ENCODE peak calls at places on chromosomes 1 and 21, in ten cellular contexts. V, Q, C, Y, N, H, Z, O, E and F are unnamed samples.

GRCh38 chr1:225447649-225448048 is 19.8 kb upstream of the LBR start:
- DNase-seq in V (peak), Q (no peak), C (peak), Y (no peak), N (no peak), H (no peak), Z (peak), O (no peak), E (no peak), F (no peak)

GRCh38 chr21:24590261-24590660 is 1017.0 kb downstream of the MRPL39 start:
- DNase-seq in V (no peak), Q (no peak), C (no peak), Y (no peak), N (no peak), H (no peak), Z (no peak), O (no peak), E (no peak), F (no peak)

GRCh38 chr1:115426271-115426771 is 88.3 kb upstream of the NGF start:
- DNase-seq in V (peak), Q (peak), C (peak), Y (peak), N (no peak), H (no peak), Z (no peak), O (no peak), E (no peak), F (peak)

GRCh38 chr1:21262282-21263051 is 27.8 kb downstream of the ECE1 start:
- DNase-seq in V (no peak), Q (peak), C (peak), Y (no peak), N (no peak), H (no peak), Z (peak), O (no peak), E (no peak), F (no peak)

GRCh38 chr1:163069655-163070277 is 605 bp downstream of the RGS4 start:
- DNase-seq in V (no peak), Q (no peak), C (no peak), Y (no peak), N (no peak), H (no peak), Z (no peak), O (no peak), E (no peak), F (no peak)

GRCh38 chr1:199410462-199410861 is 617.0 kb upstream of the NR5A2 start:
- DNase-seq in V (no peak), Q (no peak), C (no peak), Y (no peak), N (no peak), H (no peak), Z (no peak), O (no peak), E (no peak), F (no peak)

GRCh38 chr1:107264561-107264960 is 123.7 kb downstream of the NTNG1 start:
- DNase-seq in V (no peak), Q (no peak), C (peak), Y (no peak), N (no peak), H (no peak), Z (no peak), O (no peak), E (no peak), F (peak)

GRCh38 chr21:46431884-46432488 is 26.7 kb upstream of the DIP2A start:
- DNase-seq in V (no peak), Q (no peak), C (no peak), Y (no peak), N (no peak), H (no peak), Z (no peak), O (no peak), E (no peak), F (no peak)

GRCh38 chr1:178271471-178271870 is 177.6 kb downstream of the RASAL2 start:
- DNase-seq in V (no peak), Q (no peak), C (no peak), Y (no peak), N (no peak), H (no peak), Z (no peak), O (no peak), E (no peak), F (peak)

GRCh38 chr21:36893581-36893980 is 72.9 kb downstream of the HLCS start:
- DNase-seq in V (no peak), Q (no peak), C (no peak), Y (no peak), N (no peak), H (no peak), Z (no peak), O (no peak), E (no peak), F (no peak)

GRCh38 chr1:151371744-151372410 is 628 bp downstream of the SELENBP1 start:
- DNase-seq in V (peak), Q (peak), C (peak), Y (no peak), N (no peak), H (no peak), Z (peak), O (peak), E (no peak), F (peak)

GRCh38 chr1:83571536-83571935 is 427.4 kb downstream of the TTLL7 start:
- DNase-seq in V (no peak), Q (no peak), C (no peak), Y (no peak), N (no peak), H (no peak), Z (no peak), O (no peak), E (no peak), F (no peak)

GRCh38 chr1:230823421-230823820 is 44.9 kb downstream of the C1orf198 start:
- DNase-seq in V (no peak), Q (no peak), C (peak), Y (peak), N (no peak), H (no peak), Z (no peak), O (no peak), E (no peak), F (no peak)

GRCh38 chr1:229582011-229582694 is 23.6 kb upstream of the ABCB10 start:
- DNase-seq in V (peak), Q (no peak), C (no peak), Y (no peak), N (no peak), H (no peak), Z (no peak), O (no peak), E (no peak), F (peak)

GRCh38 chr1:211829343-211830054 is 1.1 kb downstream of the LPGAT1 start:
- DNase-seq in V (no peak), Q (no peak), C (peak), Y (peak), N (peak), H (no peak), Z (peak), O (peak), E (no peak), F (peak)

GRCh38 chr1:21909787-21910503 is 27.2 kb downstream of the HSPG2 start:
- DNase-seq in V (peak), Q (no peak), C (peak), Y (peak), N (no peak), H (no peak), Z (peak), O (no peak), E (peak), F (peak)

GRCh38 chr1:65630855-65631254 is 161.8 kb upstream of the PDE4B start:
- DNase-seq in V (no peak), Q (no peak), C (no peak), Y (no peak), N (no peak), H (no peak), Z (no peak), O (no peak), E (no peak), F (no peak)

GRCh38 chr1:44808063-44808937 is at the start of gene BTBD19:
- DNase-seq in V (peak), Q (peak), C (peak), Y (peak), N (peak), H (no peak), Z (peak), O (no peak), E (peak), F (no peak)

GRCh38 chr21:31281561-31281960 is 62.5 kb downstream of the TIAM1 start:
- DNase-seq in V (no peak), Q (no peak), C (no peak), Y (no peak), N (no peak), H (no peak), Z (no peak), O (no peak), E (no peak), F (no peak)

GRCh38 chr1:63746129-63746864 is 27.5 kb upstream of the ROR1 start:
- DNase-seq in V (no peak), Q (no peak), C (peak), Y (no peak), N (no peak), H (no peak), Z (no peak), O (peak), E (no peak), F (peak)

GRCh38 chr1:8142955-8143629 is 117.0 kb upstream of the ERRFI1 start:
- DNase-seq in V (no peak), Q (no peak), C (peak), Y (no peak), N (no peak), H (no peak), Z (no peak), O (no peak), E (no peak), F (peak)

GRCh38 chr1:235442788-235443429 is 61.3 kb downstream of the B3GALNT2 start:
- DNase-seq in V (no peak), Q (peak), C (peak), Y (no peak), N (no peak), H (no peak), Z (no peak), O (peak), E (no peak), F (peak)

GRCh38 chr1:215777370-215777925 is 210.3 kb downstream of the KCTD3 start:
- DNase-seq in V (no peak), Q (peak), C (peak), Y (no peak), N (no peak), H (no peak), Z (no peak), O (peak), E (no peak), F (peak)

GRCh38 chr1:150973826-150974579 is 632 bp downstream of the CERS2 start:
- DNase-seq in V (peak), Q (no peak), C (peak), Y (peak), N (no peak), H (no peak), Z (peak), O (no peak), E (peak), F (peak)

GRCh38 chr1:10897321-10897980 is 101.0 kb upstream of the CASZ1 start:
- DNase-seq in V (no peak), Q (no peak), C (no peak), Y (no peak), N (no peak), H (no peak), Z (no peak), O (no peak), E (no peak), F (peak)

GRCh38 chr1:105793541-105794146 is 1262.8 kb upstream of the PRMT6 start:
- DNase-seq in V (no peak), Q (no peak), C (no peak), Y (peak), N (peak), H (peak), Z (no peak), O (peak), E (peak), F (peak)

GRCh38 chr21:34620084-34620665 is 5.3 kb upstream of the RCAN1 start:
- DNase-seq in V (no peak), Q (no peak), C (no peak), Y (no peak), N (no peak), H (no peak), Z (no peak), O (no peak), E (no peak), F (no peak)

GRCh38 chr1:79431341-79431740 is 424.8 kb upstream of the ADGRL4 start:
- DNase-seq in V (no peak), Q (no peak), C (no peak), Y (no peak), N (no peak), H (no peak), Z (no peak), O (no peak), E (no peak), F (no peak)

GRCh38 chr1:223189903-223190724 is 47.1 kb upstream of the TLR5 start:
- DNase-seq in V (no peak), Q (no peak), C (peak), Y (no peak), N (no peak), H (no peak), Z (no peak), O (peak), E (no peak), F (peak)

GRCh38 chr1:156845055-156845952 is 13.6 kb downstream of the INSRR start:
- DNase-seq in V (no peak), Q (no peak), C (no peak), Y (no peak), N (no peak), H (no peak), Z (no peak), O (no peak), E (no peak), F (no peak)

GRCh38 chr1:119712342-119713038 is 756 bp downstream of the PHGDH start:
- DNase-seq in V (peak), Q (peak), C (peak), Y (peak), N (peak), H (no peak), Z (peak), O (peak), E (peak), F (peak)

GRCh38 chr1:200369706-200370105 is 40.1 kb downstream of the ZNF281 start:
- DNase-seq in V (no peak), Q (no peak), C (no peak), Y (no peak), N (no peak), H (no peak), Z (no peak), O (no peak), E (no peak), F (no peak)

DNA sequence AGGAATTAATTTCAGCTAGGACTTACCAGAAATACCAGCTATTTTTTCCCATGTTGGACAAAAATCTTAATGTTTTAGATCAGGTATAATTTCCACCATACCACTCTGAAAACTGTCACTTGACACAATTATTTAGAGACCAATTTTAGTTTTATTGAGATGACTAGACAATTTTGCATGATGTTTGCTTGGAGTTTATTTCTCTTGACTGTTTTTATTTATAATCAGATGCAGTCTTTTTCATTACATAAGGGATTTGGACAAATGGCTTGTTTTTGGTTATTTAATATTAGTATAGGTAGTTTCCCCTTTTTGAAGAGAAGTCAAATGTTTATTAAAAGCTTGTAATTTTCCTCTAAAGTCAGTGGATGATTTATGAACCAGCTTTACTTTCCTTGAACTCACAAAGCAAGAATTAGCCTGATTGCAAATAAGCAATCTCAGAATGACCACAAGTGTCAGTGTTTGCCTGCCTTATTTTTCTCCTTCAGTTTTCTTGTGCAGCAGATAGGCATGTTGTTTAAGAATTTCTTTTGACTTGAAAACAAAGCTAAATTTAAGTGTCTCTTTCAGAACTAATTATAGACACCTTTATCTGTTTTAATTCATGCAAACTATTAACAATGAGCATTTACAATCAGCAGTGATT is 3.8 kb upstream of the B3GALT2 start:
- DNase-seq in V (no peak), Q (no peak), C (peak), Y (no peak), N (no peak), H (no peak), Z (no peak), O (no peak), E (no peak), F (peak)
- TF ChIP-seq CTCF in V (no peak), Q (peak), C (peak), Y (no peak), N (peak), H (no peak), Z (no peak), O (peak), E (peak), F (peak)

DNA sequence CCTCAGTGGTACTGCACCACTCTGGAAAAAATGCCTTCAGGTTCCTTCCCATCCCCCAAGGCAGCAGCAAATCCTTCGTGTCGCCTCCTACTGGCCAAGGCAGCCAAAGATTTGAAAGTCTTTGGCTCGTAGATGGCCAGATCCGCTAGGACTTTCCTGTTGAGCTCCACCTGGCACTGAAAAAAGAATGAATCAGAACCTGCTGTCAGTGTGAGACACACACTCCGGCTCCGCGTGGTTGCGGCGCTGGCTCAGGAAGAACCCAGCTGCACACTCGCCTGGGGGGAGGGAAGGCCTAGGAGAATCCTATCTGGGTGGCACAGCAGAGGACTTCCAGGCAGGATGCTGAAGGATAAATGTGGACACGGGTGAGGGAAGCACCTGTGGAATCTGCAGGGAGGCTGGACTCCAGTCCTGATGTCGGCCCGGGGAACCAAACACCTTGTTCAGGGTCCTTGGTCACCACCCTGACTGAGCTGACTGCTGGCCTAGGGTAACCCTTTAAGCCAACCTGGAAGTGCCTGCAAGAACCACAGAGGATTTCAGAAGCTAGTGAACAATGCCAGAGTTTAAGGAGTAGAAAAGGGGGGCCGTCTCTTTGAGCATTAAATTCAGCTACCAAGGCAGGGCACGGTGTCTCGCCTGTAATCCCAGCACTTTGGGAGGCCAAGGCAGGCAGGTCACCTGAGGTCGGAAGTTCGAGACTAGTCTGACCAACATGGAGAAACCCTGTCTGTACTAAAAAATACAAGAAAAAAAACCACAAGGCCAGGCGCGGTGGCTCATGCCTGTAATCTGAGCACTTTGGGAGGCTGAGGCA is 3.2 kb upstream of the CCNL2 start:
- DNase-seq in V (no peak), Q (no peak), C (peak), Y (peak), N (no peak), H (peak), Z (no peak), O (no peak), E (no peak), F (peak)
- TF ChIP-seq CTCF in V (no peak), Q (peak), C (peak), Y (no peak), N (peak), H (peak), Z (no peak), O (peak), E (peak), F (peak)

DNA sequence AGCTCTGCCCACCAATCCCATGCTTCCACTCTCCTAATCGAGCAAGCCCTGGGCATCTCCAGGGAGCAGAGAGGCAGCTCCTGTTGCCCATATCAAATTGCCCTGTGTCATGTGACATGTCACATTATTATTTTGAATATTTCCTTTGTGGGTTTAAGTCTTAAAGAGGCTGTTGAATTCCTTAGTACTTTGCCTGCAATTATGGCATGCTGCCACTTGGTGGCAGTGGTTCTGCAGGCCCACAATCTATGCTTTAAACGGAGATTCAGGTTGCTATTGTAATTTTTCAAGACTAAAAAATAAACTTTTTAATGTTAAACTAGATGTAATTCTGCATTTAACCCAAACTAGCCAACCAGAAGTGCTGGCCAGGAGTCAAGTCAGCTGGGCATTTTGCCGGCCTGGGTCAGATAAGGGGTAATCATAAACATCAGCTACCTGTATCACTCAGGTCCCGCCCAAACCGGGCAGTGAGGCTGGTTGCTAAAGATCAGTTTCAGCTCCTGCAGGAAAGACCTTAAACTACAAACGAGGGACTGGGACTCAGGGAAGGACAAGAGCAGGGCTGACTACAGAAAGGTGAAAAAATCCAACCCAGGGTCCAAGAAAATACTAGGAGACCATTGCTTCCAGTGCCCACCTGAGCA is 37.3 kb upstream of the ARHGEF16 start:
- DNase-seq in V (no peak), Q (no peak), C (no peak), Y (no peak), N (no peak), H (no peak), Z (no peak), O (no peak), E (no peak), F (no peak)
- TF ChIP-seq CTCF in V (no peak), Q (peak), C (peak), Y (peak), N (peak), H (peak), Z (no peak), O (no peak), E (no peak), F (peak)

DNA sequence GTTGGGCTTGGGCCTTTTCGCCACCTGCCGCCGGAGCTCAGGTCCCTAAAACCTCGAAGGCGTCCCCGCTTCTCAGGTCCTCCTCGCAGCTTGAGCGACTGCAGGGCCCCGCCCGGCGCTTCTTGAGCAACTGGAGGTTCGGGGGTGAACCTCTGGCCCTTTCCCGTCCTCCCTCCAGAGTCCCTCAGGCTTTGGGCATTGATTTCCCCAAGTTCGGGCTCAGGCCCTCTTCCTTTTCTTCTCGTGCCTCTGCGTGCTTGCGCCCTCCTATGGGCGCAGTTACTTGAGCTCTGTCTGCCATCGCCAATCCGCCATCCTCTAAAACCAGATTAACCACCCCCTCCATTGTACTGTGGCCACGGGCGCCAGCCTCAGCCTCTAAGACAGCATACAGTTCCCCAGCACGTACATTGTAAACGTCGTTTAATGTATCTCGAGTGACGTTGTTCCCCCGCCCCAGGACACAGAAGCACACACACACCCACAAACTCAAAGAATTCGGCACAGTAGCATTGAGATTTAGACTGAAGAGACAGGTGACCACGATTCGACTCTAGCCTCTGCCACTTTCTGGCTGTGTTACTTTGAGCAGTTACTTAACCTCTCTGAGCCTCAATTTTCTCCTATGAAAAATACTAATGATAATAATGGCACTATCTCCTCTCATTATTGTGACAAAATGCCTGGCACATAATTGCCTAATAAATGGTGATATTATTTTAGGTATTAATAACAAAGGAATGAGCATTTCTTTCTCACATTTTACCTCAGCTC is 22.6 kb downstream of the BTG2 start:
- DNase-seq in V (peak), Q (no peak), C (peak), Y (no peak), N (no peak), H (peak), Z (no peak), O (peak), E (peak), F (peak)
- TF ChIP-seq CTCF in V (peak), Q (peak), C (peak), Y (no peak), N (peak), H (peak), Z (peak), O (peak), E (peak), F (peak)

GRCh38 chr1:204445860-204446412 is 34.3 kb upstream of the PPP1R15B start:
- DNase-seq in V (no peak), Q (no peak), C (peak), Y (peak), N (peak), H (no peak), Z (no peak), O (no peak), E (peak), F (no peak)
- TF ChIP-seq CTCF in V (no peak), Q (peak), C (peak), Y (peak), N (peak), H (peak), Z (no peak), O (no peak), E (peak), F (peak)